ENCODE peak calls at places on chromosome 10, in five cellular contexts. One of them, this sample, is unnamed. For H3K27me3, the result is how much of the 10 kb centered on the place peaks cover.

GRCh38 chr10:97454330-97455036 is 8.5 kb downstream of the ZDHHC16 start:
- DNase-seq in WERI-Rb-1: no peak
- DNase-seq in hepatocyte: peak
- DNase-seq in AG04450: no peak
- DNase-seq in A673: peak
- DNase-seq in this sample: peak

GRCh38 chr10:43203491-43204393 is 63.1 kb downstream of the RASGEF1A start:
- DNase-seq in WERI-Rb-1: peak
- DNase-seq in A673: no peak
- DNase-seq in AG04450: no peak
- DNase-seq in hepatocyte: peak
- DNase-seq in this sample: no peak

GRCh38 chr10:126533644-126534043 is 136.8 kb downstream of the C10orf90 start:
- DNase-seq in WERI-Rb-1: no peak
- DNase-seq in hepatocyte: no peak
- DNase-seq in AG04450: no peak
- DNase-seq in A673: no peak
- DNase-seq in this sample: no peak

GRCh38 chr10:103202319-103202718 is 9.2 kb upstream of the NT5C2 start:
- DNase-seq in A673: no peak
- DNase-seq in hepatocyte: no peak
- DNase-seq in WERI-Rb-1: no peak
- DNase-seq in AG04450: no peak
- DNase-seq in this sample: no peak

GRCh38 chr10:92590623-92591549 is 2.0 kb upstream of the KIF11 start:
- DNase-seq in hepatocyte: peak
- DNase-seq in A673: peak
- DNase-seq in WERI-Rb-1: peak
- DNase-seq in AG04450: no peak
- DNase-seq in this sample: no peak

GRCh38 chr10:127307338-127307737 is 110.9 kb upstream of the INSYN2A start:
- DNase-seq in AG04450: no peak
- DNase-seq in A673: no peak
- DNase-seq in WERI-Rb-1: no peak
- DNase-seq in hepatocyte: no peak
- DNase-seq in this sample: no peak

GRCh38 chr10:13810536-13810935 is 223.8 kb downstream of the PRPF18 start:
- DNase-seq in hepatocyte: no peak
- DNase-seq in AG04450: no peak
- DNase-seq in WERI-Rb-1: no peak
- DNase-seq in A673: no peak
- DNase-seq in this sample: no peak

GRCh38 chr10:48511066-48511854 is 93.6 kb downstream of the ARHGAP22 start:
- DNase-seq in hepatocyte: no peak
- DNase-seq in A673: no peak
- DNase-seq in AG04450: no peak
- DNase-seq in WERI-Rb-1: no peak
- DNase-seq in this sample: no peak

GRCh38 chr10:103083266-103083976 is 109.7 kb downstream of the NT5C2 start:
- DNase-seq in WERI-Rb-1: no peak
- DNase-seq in AG04450: no peak
- DNase-seq in A673: no peak
- DNase-seq in hepatocyte: no peak
- DNase-seq in this sample: no peak

GRCh38 chr10:34235164-34235832 is 579.8 kb downstream of the PARD3 start:
- DNase-seq in hepatocyte: no peak
- DNase-seq in AG04450: no peak
- DNase-seq in WERI-Rb-1: no peak
- DNase-seq in A673: peak
- DNase-seq in this sample: no peak

GRCh38 chr10:94104316-94105060 is 110.8 kb downstream of the PLCE1 start:
- DNase-seq in AG04450: no peak
- DNase-seq in hepatocyte: no peak
- DNase-seq in A673: no peak
- DNase-seq in WERI-Rb-1: no peak
- DNase-seq in this sample: no peak

GRCh38 chr10:22833353-22833752 is 94.5 kb upstream of the ARMC3 start:
- DNase-seq in AG04450: no peak
- DNase-seq in hepatocyte: no peak
- DNase-seq in WERI-Rb-1: no peak
- DNase-seq in A673: no peak
- DNase-seq in this sample: no peak

GRCh38 chr10:46169736-46170135 is 117.1 kb upstream of the ANTXRL start:
- DNase-seq in hepatocyte: no peak
- DNase-seq in A673: no peak
- DNase-seq in WERI-Rb-1: no peak
- DNase-seq in AG04450: no peak
- DNase-seq in this sample: no peak

GRCh38 chr10:101028446-101029244 is 2.3 kb downstream of the PDZD7 start:
- DNase-seq in hepatocyte: no peak
- DNase-seq in WERI-Rb-1: no peak
- DNase-seq in A673: no peak
- DNase-seq in AG04450: no peak
- DNase-seq in this sample: no peak

GRCh38 chr10:13939391-13939790 is 352.6 kb downstream of the PRPF18 start:
- DNase-seq in AG04450: no peak
- DNase-seq in WERI-Rb-1: no peak
- DNase-seq in A673: no peak
- DNase-seq in hepatocyte: no peak
- DNase-seq in this sample: no peak

GRCh38 chr10:25912796-25913195 is 21.2 kb upstream of the MYO3A start:
- DNase-seq in hepatocyte: no peak
- DNase-seq in WERI-Rb-1: no peak
- DNase-seq in A673: peak
- DNase-seq in AG04450: no peak
- DNase-seq in this sample: no peak
- H3K27me3 ChIP-seq in hepatocyte: under half
- H3K27me3 ChIP-seq in WERI-Rb-1: under half
- H3K27me3 ChIP-seq in A673: under half
- H3K27me3 ChIP-seq in AG04450: under half
- H3K27me3 ChIP-seq in this sample: under half

GRCh38 chr10:15123749-15124184 is 26.6 kb downstream of the RPP38 start:
- DNase-seq in WERI-Rb-1: no peak
- DNase-seq in AG04450: peak
- DNase-seq in A673: no peak
- DNase-seq in hepatocyte: no peak
- DNase-seq in this sample: no peak

GRCh38 chr10:15121707-15122106 is 24.6 kb downstream of the RPP38 start:
- DNase-seq in hepatocyte: no peak
- DNase-seq in A673: no peak
- DNase-seq in WERI-Rb-1: no peak
- DNase-seq in AG04450: no peak
- DNase-seq in this sample: no peak

GRCh38 chr10:15124190-15124589 is 27.0 kb downstream of the RPP38 start:
- DNase-seq in hepatocyte: no peak
- DNase-seq in WERI-Rb-1: no peak
- DNase-seq in A673: no peak
- DNase-seq in AG04450: no peak
- DNase-seq in this sample: no peak

GRCh38 chr10:15120523-15120922 is 23.4 kb downstream of the RPP38 start:
- DNase-seq in WERI-Rb-1: no peak
- DNase-seq in hepatocyte: no peak
- DNase-seq in AG04450: no peak
- DNase-seq in A673: no peak
- DNase-seq in this sample: no peak

GRCh38 chr10:15122477-15123030 is 25.4 kb downstream of the RPP38 start:
- DNase-seq in A673: no peak
- DNase-seq in AG04450: no peak
- DNase-seq in hepatocyte: no peak
- DNase-seq in WERI-Rb-1: no peak
- DNase-seq in this sample: no peak
- H3K27ac ChIP-seq in A673: no peak
- H3K27ac ChIP-seq in AG04450: no peak
- H3K27ac ChIP-seq in hepatocyte: no peak
- H3K27ac ChIP-seq in WERI-Rb-1: no peak
- H3K27ac ChIP-seq in this sample: no peak

GRCh38 chr10:118258285-118258684 is 83.8 kb downstream of the FAM204A start:
- DNase-seq in hepatocyte: no peak
- DNase-seq in A673: no peak
- DNase-seq in AG04450: no peak
- DNase-seq in WERI-Rb-1: peak
- DNase-seq in this sample: no peak
- H3K27me3 ChIP-seq in hepatocyte: half or more
- H3K27me3 ChIP-seq in A673: under half
- H3K27me3 ChIP-seq in AG04450: under half
- H3K27me3 ChIP-seq in WERI-Rb-1: half or more
- H3K27me3 ChIP-seq in this sample: under half

GRCh38 chr10:12351447-12351846 is 2.1 kb downstream of the CAMK1D start:
- DNase-seq in hepatocyte: no peak
- DNase-seq in AG04450: no peak
- DNase-seq in A673: no peak
- DNase-seq in WERI-Rb-1: no peak
- DNase-seq in this sample: no peak
- H3K27ac ChIP-seq in hepatocyte: no peak
- H3K27ac ChIP-seq in AG04450: no peak
- H3K27ac ChIP-seq in A673: no peak
- H3K27ac ChIP-seq in WERI-Rb-1: no peak
- H3K27ac ChIP-seq in this sample: no peak

DNA sequence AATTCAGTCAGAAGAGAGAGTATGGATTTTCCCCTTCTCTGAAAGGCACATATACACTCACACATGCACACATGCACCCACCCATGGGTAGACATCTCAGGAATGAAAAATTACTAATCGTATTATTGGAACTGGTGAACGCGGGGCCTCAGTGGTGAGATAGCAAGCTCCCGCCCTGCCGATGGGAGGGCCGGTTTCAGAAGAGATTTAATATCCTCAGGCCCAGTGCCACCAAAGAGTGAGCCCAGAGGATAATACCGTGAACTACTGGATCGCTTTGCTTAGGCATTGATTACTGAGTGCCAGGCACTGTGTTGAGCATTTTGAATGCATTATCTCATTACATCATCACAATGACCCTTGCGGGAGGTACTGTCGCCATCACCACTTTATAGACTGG is 37.9 kb upstream of the EMX2 start:
- DNase-seq in AG04450: no peak
- DNase-seq in WERI-Rb-1: no peak
- DNase-seq in hepatocyte: no peak
- DNase-seq in A673: no peak
- DNase-seq in this sample: no peak
- H3K27me3 ChIP-seq in AG04450: under half
- H3K27me3 ChIP-seq in WERI-Rb-1: half or more
- H3K27me3 ChIP-seq in hepatocyte: under half
- H3K27me3 ChIP-seq in A673: under half
- H3K27me3 ChIP-seq in this sample: under half

GRCh38 chr10:112027881-112028280 is 155.7 kb downstream of the GPAM start:
- DNase-seq in AG04450: no peak
- DNase-seq in A673: no peak
- DNase-seq in hepatocyte: no peak
- DNase-seq in WERI-Rb-1: no peak
- DNase-seq in this sample: no peak
- H3K27ac ChIP-seq in AG04450: no peak
- H3K27ac ChIP-seq in A673: no peak
- H3K27ac ChIP-seq in hepatocyte: no peak
- H3K27ac ChIP-seq in WERI-Rb-1: no peak
- H3K27ac ChIP-seq in this sample: no peak

DNA sequence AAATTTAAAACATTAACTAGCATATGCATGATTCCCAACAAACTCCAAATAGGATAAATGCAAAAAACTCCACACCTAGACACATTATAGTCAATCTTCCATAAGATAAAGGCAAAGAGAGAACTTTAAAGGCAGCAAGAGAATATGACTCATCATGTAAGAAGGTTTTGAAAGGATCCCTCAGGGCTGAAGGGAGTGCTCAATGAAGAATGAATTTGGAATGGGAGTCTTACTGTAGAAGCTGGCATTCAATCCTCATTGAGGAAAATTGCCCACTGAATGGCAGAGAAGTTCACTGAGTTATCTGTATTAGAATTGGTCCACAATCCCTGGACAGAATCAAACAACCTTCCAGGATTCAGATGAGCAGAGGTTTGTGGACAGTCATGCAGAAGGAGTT is 26.1 kb upstream of the ZNF365 start:
- DNase-seq in WERI-Rb-1: no peak
- DNase-seq in hepatocyte: no peak
- DNase-seq in AG04450: no peak
- DNase-seq in A673: no peak
- DNase-seq in this sample: no peak
- H3K27me3 ChIP-seq in WERI-Rb-1: under half
- H3K27me3 ChIP-seq in hepatocyte: under half
- H3K27me3 ChIP-seq in AG04450: under half
- H3K27me3 ChIP-seq in A673: under half
- H3K27me3 ChIP-seq in this sample: under half

GRCh38 chr10:71753960-71754505 is 19.3 kb downstream of the VSIR start:
- DNase-seq in hepatocyte: no peak
- DNase-seq in AG04450: no peak
- DNase-seq in A673: no peak
- DNase-seq in WERI-Rb-1: no peak
- DNase-seq in this sample: no peak

GRCh38 chr10:71755179-71755879 is 18.0 kb downstream of the VSIR start:
- DNase-seq in A673: no peak
- DNase-seq in WERI-Rb-1: no peak
- DNase-seq in AG04450: no peak
- DNase-seq in hepatocyte: no peak
- DNase-seq in this sample: no peak

GRCh38 chr10:71752391-71753090 is 20.8 kb downstream of the VSIR start:
- DNase-seq in A673: no peak
- DNase-seq in WERI-Rb-1: peak
- DNase-seq in hepatocyte: no peak
- DNase-seq in AG04450: no peak
- DNase-seq in this sample: no peak

GRCh38 chr10:71753091-71753959 is 20.0 kb downstream of the VSIR start:
- DNase-seq in AG04450: no peak
- DNase-seq in A673: no peak
- DNase-seq in WERI-Rb-1: no peak
- DNase-seq in hepatocyte: peak
- DNase-seq in this sample: peak

DNA sequence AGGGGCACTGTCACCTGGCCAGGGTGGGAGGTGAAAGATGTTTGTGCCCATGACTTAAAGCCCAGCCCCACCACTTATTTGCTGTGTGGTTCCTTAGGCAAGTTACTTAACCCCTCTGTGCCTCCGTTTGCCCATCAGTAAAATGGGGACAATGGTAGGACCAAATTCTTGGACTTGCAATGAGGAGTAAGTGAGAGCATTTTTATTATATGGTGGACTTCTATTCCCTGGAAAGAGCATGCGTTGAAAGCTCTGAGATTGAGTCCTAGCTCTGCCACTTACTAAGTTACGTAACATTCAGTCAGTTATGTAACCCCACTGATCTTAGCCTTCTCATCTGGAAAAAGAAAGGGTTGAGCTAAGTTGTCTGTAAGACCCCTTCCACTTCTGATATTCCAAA is 18.8 kb downstream of the VSIR start:
- DNase-seq in AG04450: no peak
- DNase-seq in hepatocyte: no peak
- DNase-seq in WERI-Rb-1: no peak
- DNase-seq in A673: no peak
- DNase-seq in this sample: no peak
- H3K27ac ChIP-seq in AG04450: no peak
- H3K27ac ChIP-seq in hepatocyte: no peak
- H3K27ac ChIP-seq in WERI-Rb-1: no peak
- H3K27ac ChIP-seq in A673: no peak
- H3K27ac ChIP-seq in this sample: no peak